ENCODE peak calls at places on chromosomes 5 and 9, in five cellular contexts. O is neuronal stem cell, V is H1, K is mesenchymal stem cell, A is IMR-90. L is an unnamed sample. For H3K36me3, the result is how much of the 10 kb centered on the place peaks cover.

GRCh38 chr5:107389769-107390168 is 281.0 kb downstream of the EFNA5 start:
- DNase-seq in A (no peak), K (no peak), O (no peak), V (no peak), L (peak)

GRCh38 chr5:175753536-175753890 is 95.6 kb downstream of the HRH2 start:
- DNase-seq in V (no peak), A (no peak), K (no peak), O (no peak), L (no peak)

GRCh38 chr5:82421119-82421518 is 143.0 kb upstream of the RPS23 start:
- DNase-seq in A (peak), K (peak), O (no peak), V (no peak), L (peak)

GRCh38 chr9:92146610-92147009 is 31.4 kb upstream of the SPTLC1 start:
- DNase-seq in K (peak), A (peak), V (no peak), O (no peak), L (no peak)

GRCh38 chr5:5666389-5666788 is 243.9 kb downstream of the ICE1 start:
- DNase-seq in V (no peak), A (no peak), O (no peak), K (no peak), L (no peak)

GRCh38 chr9:82354260-82354659 is 365.7 kb downstream of the SPATA31D1 start:
- DNase-seq in O (no peak), A (peak), K (no peak), V (no peak), L (no peak)

GRCh38 chr9:4197548-4197947 is 102.3 kb downstream of the GLIS3 start:
- DNase-seq in A (no peak), O (no peak), V (peak), K (no peak), L (peak)

GRCh38 chr5:23412011-23412410 is 95.4 kb upstream of the PRDM9 start:
- DNase-seq in K (peak), O (no peak), V (no peak), A (no peak), L (no peak)

GRCh38 chr5:179606071-179606909 is 17.2 kb downstream of the HNRNPH1 start:
- DNase-seq in A (no peak), K (no peak), O (no peak), V (no peak), L (no peak)

GRCh38 chr5:35908814-35909213 is 29.6 kb downstream of the CAPSL start:
- DNase-seq in V (no peak), O (no peak), K (no peak), A (no peak), L (peak)

GRCh38 chr5:87829214-87829551 is 416.5 kb upstream of the CCNH start:
- DNase-seq in O (no peak), V (no peak), K (peak), A (no peak), L (no peak)

GRCh38 chr5:107736608-107737007 is 65.9 kb upstream of the EFNA5 start:
- DNase-seq in V (no peak), A (peak), O (no peak), K (peak), L (no peak)

GRCh38 chr5:26763151-26763550 is 275.2 kb downstream of the CDH9 start:
- DNase-seq in O (no peak), A (no peak), V (no peak), K (peak), L (no peak)

GRCh38 chr5:173327084-173327947 is 898 bp downstream of the STC2 start:
- DNase-seq in A (peak), O (peak), K (peak), V (no peak), L (peak)

GRCh38 chr5:1772634-1773033 is 27.0 kb downstream of the MRPL36 start:
- DNase-seq in O (no peak), V (no peak), K (peak), A (peak), L (no peak)

GRCh38 chr9:136307215-136307750 is 3.4 kb upstream of the CCDC187 start:
- DNase-seq in V (no peak), A (no peak), O (no peak), K (peak), L (no peak)
- H3K23ac ChIP-seq in V (no peak), A (no peak), O (no peak), K (no peak), L (no peak)

DNA sequence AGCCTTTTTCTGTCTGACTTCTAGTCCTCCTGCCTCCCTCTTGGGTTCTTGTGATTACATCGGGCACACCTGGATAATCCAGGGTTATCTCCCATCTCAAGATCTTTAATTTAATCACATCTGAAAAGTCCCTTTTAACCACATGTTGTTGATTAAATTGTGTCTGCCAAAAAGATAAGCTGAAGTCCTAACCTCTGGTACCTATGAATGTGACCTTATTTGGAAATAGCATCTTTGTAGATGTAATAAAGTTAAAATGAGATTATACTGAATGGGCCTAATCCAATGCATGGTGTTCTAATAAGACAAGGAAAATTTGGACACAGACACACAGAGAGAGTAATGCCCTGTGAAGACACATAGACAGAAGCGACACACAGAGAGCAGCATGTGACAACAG is 232.4 kb downstream of the KCTD16 start:
- DNase-seq in V (no peak), O (no peak), K (no peak), A (no peak), L (no peak)
- H3K36me3 ChIP-seq in V (under half), O (under half), K (under half), A (under half), L (under half)

GRCh38 chr9:94166237-94167054 is 82.2 kb downstream of the PTPDC1 start:
- DNase-seq in V (peak), K (peak), A (peak), O (peak), L (peak)
- H3K23ac ChIP-seq in V (no peak), K (no peak), A (peak), O (peak), L (peak)

GRCh38 chr9:128995791-128996190 is 32.3 kb downstream of the SH3GLB2 start:
- DNase-seq in V (no peak), A (no peak), O (no peak), K (no peak), L (no peak)
- H3K36me3 ChIP-seq in V (under half), A (half or more), O (half or more), K (half or more), L (under half)

GRCh38 chr9:117435630-117436261 is 20.9 kb upstream of the ASTN2 start:
- DNase-seq in A (no peak), O (no peak), V (no peak), K (no peak), L (no peak)
- H3K23ac ChIP-seq in A (no peak), O (no peak), V (no peak), K (no peak), L (no peak)

DNA sequence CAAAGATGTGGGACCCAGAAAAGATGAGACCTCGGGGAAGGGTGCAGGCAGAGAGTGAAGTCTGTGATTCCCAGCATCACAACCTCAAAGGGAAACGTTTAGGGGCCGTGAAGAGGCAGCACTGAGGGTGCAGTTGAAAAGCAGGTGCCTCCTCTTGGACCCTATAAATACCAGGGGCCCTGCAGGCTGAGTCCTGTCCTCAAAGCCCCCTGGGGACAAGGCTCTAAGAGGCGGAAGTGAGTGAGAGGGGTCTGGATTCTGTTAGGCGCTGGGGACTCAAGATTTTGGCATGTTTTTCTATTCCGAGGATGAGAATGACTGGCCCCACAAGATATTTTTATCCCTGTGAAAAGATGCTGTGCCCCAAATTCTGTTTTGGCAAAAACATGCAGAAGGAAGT is 107.8 kb downstream of the THBS4 start:
- DNase-seq in V (no peak), A (no peak), K (no peak), O (no peak), L (no peak)
- H3K36me3 ChIP-seq in V (under half), A (under half), K (under half), O (under half), L (under half)

L was measured in mesendoderm.